ENCODE peak calls at places on chromosomes 6 and 20, in five cellular contexts. W is MCF 10A, S is BJ, X is choroid plexus epithelial cell, Q is tibial artery. R is an unnamed sample.

GRCh38 chr6:149233056-149233715 is 84.3 kb upstream of the TAB2 start:
- DNase-seq in W (peak; percentile 81), S (peak; percentile 72), X (peak; percentile 90), Q (no peak), R (peak; percentile 35)

GRCh38 chr6:21595265-21595950 is 1.9 kb downstream of the SOX4 start:
- DNase-seq in W (peak; percentile 49), S (no peak), X (peak; percentile 39), Q (no peak), R (no peak)

GRCh38 chr20:9059931-9060330 is 9.0 kb upstream of the PLCB4 start:
- DNase-seq in W (no peak), S (no peak), X (no peak), Q (no peak), R (no peak)

GRCh38 chr6:152696543-152696942 is 1.2 kb upstream of the MYCT1 start:
- DNase-seq in W (no peak), S (peak; percentile 14), X (peak; percentile 92), Q (no peak), R (no peak)

GRCh38 chr6:14818422-14818884 is 427.4 kb upstream of the JARID2 start:
- DNase-seq in W (peak; percentile 85), S (no peak), X (no peak), Q (no peak), R (no peak)

GRCh38 chr6:31356216-31356945 is 598 bp downstream of the HLA-B start:
- DNase-seq in W (peak; percentile 8), S (no peak), X (peak; percentile 19), Q (peak; percentile 52), R (no peak)

GRCh38 chr6:42510795-42511194 is 53.0 kb upstream of the UBR2 start:
- DNase-seq in W (no peak), S (no peak), X (no peak), Q (no peak), R (no peak)

GRCh38 chr6:111743859-111744692 is 129.2 kb downstream of the FYN start:
- DNase-seq in W (no peak), S (no peak), X (peak; percentile 86), Q (no peak), R (no peak)

GRCh38 chr6:14035448-14035847 is 82.1 kb upstream of the CD83 start:
- DNase-seq in W (no peak), S (peak; percentile 61), X (peak; percentile 85), Q (no peak), R (peak; percentile 11)

GRCh38 chr6:156904176-156904967 is 127.2 kb downstream of the ARID1B start:
- DNase-seq in W (no peak), S (no peak), X (no peak), Q (no peak), R (no peak)

GRCh38 chr6:3788408-3789017 is 37.0 kb upstream of the PXDC1 start:
- DNase-seq in W (no peak), S (no peak), X (peak; percentile 65), Q (no peak), R (no peak)

GRCh38 chr6:30194797-30195690 is 18.2 kb downstream of the TRIM26 start:
- DNase-seq in W (no peak), S (no peak), X (peak; percentile 40), Q (no peak), R (no peak)

GRCh38 chr6:26322645-26323482 is 42.1 kb upstream of the BTN3A2 start:
- DNase-seq in W (peak; percentile 85), S (peak; percentile 77), X (peak; percentile 93), Q (peak; percentile 50), R (peak; percentile 82)

GRCh38 chr6:100719883-100720682 is 161.0 kb downstream of the ASCC3 start:
- DNase-seq in W (peak; percentile 41), S (no peak), X (peak; percentile 75), Q (no peak), R (no peak)

GRCh38 chr6:132461958-132462357 is 51.0 kb downstream of the STX7 start:
- DNase-seq in W (no peak), S (no peak), X (no peak), Q (no peak), R (no peak)

GRCh38 chr6:164756142-164756541 is 553.3 kb downstream of the C6orf118 start:
- DNase-seq in W (no peak), S (no peak), X (peak; percentile 0), Q (no peak), R (no peak)

GRCh38 chr6:45421700-45422540 is 44.2 kb upstream of the SUPT3H start:
- DNase-seq in W (peak; percentile 54), S (no peak), X (peak; percentile 73), Q (peak; percentile 42), R (peak; percentile 53)

GRCh38 chr20:16404171-16404570 is 169.1 kb downstream of the KIF16B start:
- DNase-seq in W (no peak), S (no peak), X (no peak), Q (no peak), R (no peak)

GRCh38 chr20:16404640-16405039 is 168.6 kb downstream of the KIF16B start:
- DNase-seq in W (no peak), S (no peak), X (no peak), Q (no peak), R (no peak)

GRCh38 chr20:16405254-16405653 is 168.0 kb downstream of the KIF16B start:
- DNase-seq in W (no peak), S (no peak), X (no peak), Q (no peak), R (no peak)

GRCh38 chr20:16410626-16411025 is 162.6 kb downstream of the KIF16B start:
- DNase-seq in W (no peak), S (no peak), X (no peak), Q (no peak), R (no peak)

GRCh38 chr20:16407251-16408067 is 165.8 kb downstream of the KIF16B start:
- DNase-seq in W (no peak), S (no peak), X (peak; percentile 59), Q (no peak), R (no peak)
- TF ChIP-seq CTCF in W (no peak), S (no peak), X (no peak), Q (no peak), R (no peak)

GRCh38 chr6:56890066-56890465 is 64.8 kb upstream of the BEND6 start:
- DNase-seq in W (no peak), S (no peak), X (no peak), Q (no peak), R (no peak)

GRCh38 chr6:56889492-56889891 is 65.4 kb upstream of the BEND6 start:
- DNase-seq in W (no peak), S (no peak), X (no peak), Q (no peak), R (no peak)

GRCh38 chr6:56888687-56889086 is 66.2 kb upstream of the BEND6 start:
- DNase-seq in W (no peak), S (no peak), X (no peak), Q (no peak), R (no peak)

GRCh38 chr6:56890683-56891429 is 64.1 kb upstream of the BEND6 start:
- DNase-seq in W (peak; percentile 66), S (peak; percentile 79), X (peak; percentile 89), Q (no peak), R (peak; percentile 76)

GRCh38 chr6:56891754-56892153 is 63.2 kb upstream of the BEND6 start:
- DNase-seq in W (peak; percentile 25), S (no peak), X (no peak), Q (no peak), R (no peak)
- TF ChIP-seq CTCF in W (no peak), S (peak; percentile 9), X (no peak), Q (no peak), R (peak; percentile 19)

GRCh38 chr6:18392346-18392877 is 5.3 kb downstream of the RNF144B start:
- DNase-seq in W (no peak), S (no peak), X (no peak), Q (no peak), R (no peak)
- TF ChIP-seq CTCF in W (no peak), S (no peak), X (no peak), Q (no peak), R (no peak)

GRCh38 chr20:63701329-63702035 is 5.0 kb downstream of the TNFRSF6B start:
- DNase-seq in W (no peak), S (no peak), X (no peak), Q (no peak), R (no peak)
- TF ChIP-seq CTCF in W (no peak), S (no peak), X (no peak), Q (no peak), R (no peak)

GRCh38 chr20:63656451-63656850 is 1.7 kb upstream of the RTEL1 start:
- DNase-seq in W (no peak), S (no peak), X (no peak), Q (no peak), R (no peak)
- TF ChIP-seq CTCF in W (no peak), S (no peak), X (no peak), Q (no peak), R (no peak)

DNA sequence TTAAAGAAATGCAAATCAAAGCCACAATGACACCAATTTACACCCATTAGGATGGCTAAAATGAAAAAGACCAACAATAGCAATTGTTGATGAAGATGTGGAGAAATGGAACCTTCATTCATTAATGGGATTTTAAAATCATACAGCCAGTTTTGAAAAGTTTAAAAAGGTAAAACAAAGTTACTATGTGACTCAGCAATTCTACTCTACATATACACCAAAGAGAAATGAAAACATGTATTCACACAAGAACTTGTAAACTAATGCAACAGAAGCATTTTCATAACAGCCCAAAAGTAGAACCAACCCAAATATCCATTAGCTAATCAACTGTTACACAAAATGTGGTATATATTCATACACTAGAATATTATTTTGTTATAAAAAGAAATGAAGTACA is 75.7 kb downstream of the PDSS2 start:
- DNase-seq in W (no peak), S (no peak), X (no peak), Q (no peak), R (no peak)
- TF ChIP-seq CTCF in W (no peak), S (no peak), X (no peak), Q (no peak), R (no peak)

DNA sequence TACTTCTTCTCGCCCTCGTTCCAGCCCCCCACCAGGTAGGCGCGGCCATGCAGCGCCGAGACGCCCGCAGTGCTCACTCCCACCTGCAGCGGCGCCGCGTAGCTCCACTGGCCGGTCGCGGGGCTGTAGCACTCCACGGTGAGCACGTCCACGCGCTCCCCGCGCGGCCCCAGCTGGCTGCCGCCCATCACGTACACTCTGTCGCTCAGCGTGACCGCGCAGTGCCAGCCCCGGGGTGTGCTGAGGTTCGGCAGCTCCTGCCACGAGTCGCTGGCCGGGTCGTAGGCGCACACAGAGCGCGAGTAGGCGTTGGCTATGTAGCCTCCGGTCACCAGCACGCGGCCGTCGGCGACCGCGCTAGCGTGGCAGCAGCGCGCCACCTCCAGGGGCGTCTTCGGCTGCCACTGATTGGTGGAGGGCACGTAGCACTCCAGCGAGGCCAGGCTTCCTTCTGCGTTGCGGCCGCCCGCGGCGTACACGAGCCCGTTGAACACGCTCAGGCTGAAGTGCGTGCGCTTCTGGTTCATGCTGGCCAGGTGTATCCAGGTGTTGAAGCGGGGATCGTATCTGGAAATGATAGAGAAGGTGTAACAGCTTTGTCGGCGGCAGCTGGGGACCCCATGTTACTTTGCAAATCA is 13.7 kb downstream of the KLHL31 start:
- DNase-seq in W (peak; percentile 86), S (no peak), X (peak; percentile 25), Q (peak; percentile 55), R (no peak)
- TF ChIP-seq CTCF in W (peak; percentile 23), S (peak; percentile 31), X (peak; percentile 26), Q (peak; percentile 24), R (peak; percentile 19)

DNA sequence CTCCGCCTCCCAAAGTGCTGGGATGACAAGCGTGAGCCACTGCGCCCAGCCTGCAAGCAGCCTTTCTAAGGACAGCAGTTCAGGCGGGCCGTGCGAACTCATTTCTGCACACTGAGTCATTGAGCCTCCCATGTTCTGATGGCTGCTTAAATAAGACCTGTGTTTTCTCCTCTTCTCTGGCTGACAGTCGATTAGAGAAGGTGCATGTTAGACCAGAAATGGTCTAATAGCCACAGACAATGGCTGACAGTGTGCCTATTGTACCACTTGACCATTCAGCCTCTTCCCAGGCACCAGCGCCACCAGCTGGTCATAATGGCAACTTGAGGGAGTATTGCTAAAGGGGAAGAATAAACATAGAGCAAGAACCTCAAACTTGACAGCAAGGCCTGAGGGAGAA is 6.2 kb downstream of the CST11 start:
- DNase-seq in W (peak; percentile 78), S (no peak), X (peak; percentile 76), Q (no peak), R (no peak)
- TF ChIP-seq CTCF in W (peak; percentile 55), S (peak; percentile 40), X (peak; percentile 85), Q (peak; percentile 22), R (peak; percentile 47)